ENCODE peak calls at places on chromosome 13, in four cellular contexts. A, V, X and P are unnamed samples.

GRCh38 chr13:57724486-57725272 is 93.1 kb downstream of the PCDH17 start:
- DNase-seq in A (no peak), V (no peak), X (no peak), P (no peak)

GRCh38 chr13:106036870-106037269 is 498.6 kb downstream of the EFNB2 start:
- DNase-seq in A (no peak), V (peak), X (no peak), P (no peak)

GRCh38 chr13:93945621-93946020 is 533.9 kb downstream of the DCT start:
- DNase-seq in A (no peak), V (no peak), X (no peak), P (no peak)

GRCh38 chr13:90950134-90950533 is 397.4 kb upstream of the MIR17HG start:
- DNase-seq in A (no peak), V (peak), X (no peak), P (no peak)

GRCh38 chr13:109372666-109373065 is 413.7 kb downstream of the IRS2 start:
- DNase-seq in A (no peak), V (no peak), X (no peak), P (no peak)

GRCh38 chr13:77415253-77416127 is 88.6 kb upstream of the MYCBP2 start:
- DNase-seq in A (no peak), V (no peak), X (no peak), P (no peak)

GRCh38 chr13:52738719-52739467 is 727 bp downstream of the CNMD start:
- DNase-seq in A (no peak), V (no peak), X (no peak), P (no peak)

GRCh38 chr13:97224544-97225324 is 2.6 kb downstream of the MBNL2 start:
- DNase-seq in A (no peak), V (no peak), X (no peak), P (no peak)

GRCh38 chr13:74061939-74062595 is 72.1 kb downstream of the KLF12 start:
- DNase-seq in A (no peak), V (no peak), X (no peak), P (peak)

GRCh38 chr13:99307648-99308339 is 595 bp upstream of the GPR183 start:
- DNase-seq in A (no peak), V (peak), X (no peak), P (no peak)

GRCh38 chr13:42735011-42735410 is 46.4 kb upstream of the FAM216B start:
- DNase-seq in A (no peak), V (no peak), X (no peak), P (no peak)

GRCh38 chr13:111792956-111793355 is 274.0 kb upstream of the SOX1 start:
- DNase-seq in A (no peak), V (no peak), X (no peak), P (no peak)

GRCh38 chr13:20160346-20161274 is at the start of gene GJA3:
- DNase-seq in A (no peak), V (peak), X (no peak), P (no peak)

GRCh38 chr13:19838726-19839342 is 24.6 kb downstream of the ZMYM5 start:
- DNase-seq in A (no peak), V (no peak), X (no peak), P (no peak)

GRCh38 chr13:33543631-33544030 is 258.1 kb upstream of the STARD13 start:
- DNase-seq in A (no peak), V (no peak), X (no peak), P (no peak)

GRCh38 chr13:36724141-36724540 is 50.3 kb downstream of the SERTM1 start:
- DNase-seq in A (no peak), V (no peak), X (no peak), P (no peak)

GRCh38 chr13:97185751-97186150 is 36.4 kb upstream of the MBNL2 start:
- DNase-seq in A (no peak), V (no peak), X (no peak), P (no peak)

GRCh38 chr13:82636119-82636518 is 1246.2 kb downstream of the SLITRK1 start:
- DNase-seq in A (no peak), V (no peak), X (no peak), P (no peak)

GRCh38 chr13:37173214-37173613 is 67.8 kb upstream of the CSNK1A1L start:
- DNase-seq in A (no peak), V (no peak), X (no peak), P (no peak)

DNA sequence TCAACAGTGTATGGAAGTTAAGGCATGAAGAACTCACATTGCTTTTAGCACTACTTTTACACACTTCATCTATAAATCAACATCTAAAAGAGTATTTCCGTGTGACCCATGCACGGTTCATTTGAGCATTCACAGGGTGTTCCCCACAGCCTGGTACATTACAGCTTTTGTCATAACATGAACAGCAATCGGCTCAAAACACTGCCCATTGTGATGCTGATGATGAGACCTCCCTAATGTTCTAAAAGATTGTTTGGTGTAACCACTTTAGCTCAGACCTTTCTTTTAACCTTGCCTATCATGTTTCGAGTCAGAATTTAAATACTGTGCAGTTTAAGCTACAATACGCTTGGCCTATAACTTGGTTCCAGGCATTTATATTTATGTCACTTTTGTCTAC is 4.1 kb upstream of the KLF5 start:
- DNase-seq in A (no peak), V (no peak), X (no peak), P (no peak)
- TF ChIP-seq POLR2A in A (no peak), V (no peak), X (no peak), P (no peak)

GRCh38 chr13:32538621-32539246 is at the start of gene N4BP2L2:
- DNase-seq in A (peak), V (peak), X (peak), P (peak)
- TF ChIP-seq POLR2A in A (peak), V (no peak), X (peak), P (peak)

GRCh38 chr13:30400376-30400775 is 21.9 kb upstream of the UBE2L5 start:
- DNase-seq in A (no peak), V (no peak), X (no peak), P (no peak)

GRCh38 chr13:30398601-30399072 is 23.7 kb upstream of the UBE2L5 start:
- DNase-seq in A (no peak), V (no peak), X (no peak), P (no peak)

GRCh38 chr13:30394798-30395191 is 27.5 kb upstream of the UBE2L5 start:
- DNase-seq in A (no peak), V (no peak), X (no peak), P (no peak)

GRCh38 chr13:30396434-30397075 is 25.7 kb upstream of the UBE2L5 start:
- DNase-seq in A (no peak), V (no peak), X (no peak), P (no peak)

DNA sequence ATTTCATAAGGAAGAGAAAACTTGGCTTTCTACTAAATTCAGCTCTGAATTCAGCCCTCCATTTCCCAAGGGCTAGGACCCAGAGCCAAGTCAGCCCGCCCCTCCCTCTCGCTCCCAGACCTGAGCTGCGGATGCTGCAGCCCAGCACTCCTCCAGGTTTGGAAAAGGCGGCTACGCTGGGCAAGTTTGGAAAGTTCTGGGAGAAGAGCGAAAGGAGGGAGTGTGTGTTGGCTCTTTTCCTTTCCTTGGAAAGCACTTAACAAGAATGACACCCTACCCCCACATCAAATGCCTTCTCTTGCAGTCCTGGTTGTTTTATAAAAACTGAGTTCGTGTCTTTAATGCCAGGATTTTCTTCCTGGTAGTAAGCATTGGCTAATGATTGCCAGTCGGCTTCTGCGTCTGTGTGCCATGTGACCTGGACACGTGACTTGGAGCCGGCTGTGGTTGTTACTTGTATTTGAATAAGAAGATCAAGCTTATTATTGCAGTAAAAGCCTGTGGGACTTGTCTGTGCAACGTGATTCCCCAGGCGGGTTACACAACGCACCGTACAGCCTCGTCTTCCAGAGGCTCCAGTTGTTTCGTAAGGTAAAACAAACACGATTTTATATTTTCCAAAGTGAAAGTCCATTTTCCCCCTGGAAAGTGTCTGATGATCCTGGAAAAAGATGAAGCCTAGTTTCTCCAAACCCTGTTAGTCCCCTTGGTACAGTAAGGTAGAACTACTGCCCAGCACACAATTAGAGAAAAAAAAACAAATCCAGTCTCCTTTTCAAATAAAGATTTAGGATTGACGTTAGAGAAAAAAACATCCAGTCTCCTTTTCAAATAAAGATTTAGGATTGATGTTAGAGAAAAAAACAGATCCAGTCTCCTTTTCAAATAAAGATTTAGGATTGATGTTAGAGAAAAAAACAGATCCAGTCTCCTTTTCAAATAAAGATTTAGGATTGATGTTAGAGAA is 26.8 kb upstream of the UBE2L5 start:
- DNase-seq in A (peak), V (peak), X (peak), P (peak)
- TF ChIP-seq POLR2A in A (peak), V (no peak), X (peak), P (peak)

DNA sequence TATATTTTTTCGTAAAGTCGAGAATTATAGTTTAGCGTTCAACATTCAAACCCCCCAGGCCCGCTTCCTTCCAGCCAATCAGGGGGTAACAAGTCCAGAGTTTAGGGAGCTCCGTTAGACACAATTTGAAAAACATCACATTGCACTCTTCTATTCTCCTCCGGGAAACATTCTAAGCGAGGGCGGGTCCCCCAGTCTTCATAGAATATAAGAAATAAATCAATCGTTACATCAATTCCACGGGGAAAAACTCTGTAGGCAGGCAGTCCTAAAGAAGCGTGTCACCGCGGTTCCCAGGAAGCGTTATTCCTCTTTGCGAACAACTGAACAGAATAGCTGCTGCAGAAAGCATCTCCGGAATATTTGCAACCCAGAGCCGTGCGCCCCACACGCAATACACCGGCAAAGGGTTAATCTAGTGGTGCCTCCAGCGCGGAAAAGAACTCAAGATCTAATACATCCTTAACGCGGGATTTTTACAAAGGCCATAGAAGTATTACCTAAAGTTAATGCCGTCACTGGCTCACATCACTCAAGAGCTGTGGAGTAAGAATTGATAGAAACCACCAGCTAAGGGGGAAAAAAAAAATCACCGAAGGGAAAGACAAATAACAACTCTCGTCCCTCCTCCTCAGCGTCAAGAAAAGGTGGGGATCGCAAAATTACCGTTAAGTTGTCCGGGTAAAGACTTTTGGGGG is 65.1 kb downstream of the KCNRG start:
- DNase-seq in A (no peak), V (peak), X (no peak), P (no peak)
- TF ChIP-seq POLR2A in A (no peak), V (no peak), X (no peak), P (no peak)

DNA sequence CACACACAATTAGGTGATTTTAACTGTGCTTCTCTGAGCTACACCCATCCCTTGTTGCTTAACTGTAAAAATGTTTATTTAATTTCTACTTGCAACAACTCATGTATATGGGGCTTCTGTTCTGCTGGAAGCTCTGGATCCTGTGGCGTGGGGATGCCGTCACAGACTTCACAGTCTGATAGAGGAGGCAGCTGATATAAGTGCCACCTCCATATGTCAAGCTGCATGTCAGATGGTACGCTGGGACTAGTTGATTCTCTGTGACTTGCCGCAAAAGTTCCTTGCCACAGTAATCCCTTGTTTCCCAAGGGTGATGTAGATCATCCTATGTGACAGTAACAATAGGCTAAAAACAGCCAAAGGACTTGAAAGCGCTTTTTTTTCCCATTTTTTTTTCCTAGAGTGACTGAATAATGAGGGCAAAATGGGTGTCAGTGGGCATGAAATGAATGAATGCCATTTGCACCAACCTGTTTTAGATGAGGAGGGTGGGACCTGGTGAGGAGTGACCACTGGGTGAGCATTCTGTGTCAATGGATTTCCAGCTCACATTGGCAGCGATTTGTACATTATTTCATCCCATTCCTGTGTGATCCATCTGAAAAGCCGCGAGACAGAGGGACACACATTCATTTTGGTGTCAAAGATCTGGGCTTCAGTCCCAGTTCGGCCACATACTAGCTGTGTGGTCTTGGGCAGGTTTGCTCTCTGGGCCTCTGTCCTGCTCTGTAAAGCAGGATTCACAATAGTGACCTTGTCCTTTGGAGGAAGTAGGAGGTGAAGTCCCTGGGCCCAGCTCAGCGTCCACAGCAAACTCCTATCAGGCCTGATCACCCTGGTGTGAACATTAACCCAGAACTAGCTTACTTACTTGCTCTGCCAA is 88.8 kb upstream of the RNF113B start:
- DNase-seq in A (no peak), V (no peak), X (peak), P (no peak)
- TF ChIP-seq POLR2A in A (no peak), V (no peak), X (no peak), P (no peak)

GRCh38 chr13:108218044-108218974 is at the start of gene ABHD13:
- DNase-seq in A (peak), V (peak), X (peak), P (peak)
- TF ChIP-seq POLR2A in A (peak), V (peak), X (peak), P (peak)